ENCODE peak calls at places on chromosomes 12 and 14, in seven cellular contexts. One of them, this sample, is unnamed.

GRCh38 chr14:85934123-85934885 is 404.4 kb downstream of the FLRT2 start:
- DNase-seq in stomach: peak
- DNase-seq in SK-N-SH: peak
- DNase-seq in K562: no peak
- DNase-seq in transverse colon: peak
- DNase-seq in upper lobe of left lung: no peak
- DNase-seq in sigmoid colon: peak
- DNase-seq in this sample: no peak

GRCh38 chr12:83665755-83666154 is 979.0 kb downstream of the TMTC2 start:
- DNase-seq in stomach: no peak
- DNase-seq in SK-N-SH: no peak
- DNase-seq in upper lobe of left lung: no peak
- DNase-seq in K562: no peak
- DNase-seq in sigmoid colon: no peak
- DNase-seq in transverse colon: no peak
- DNase-seq in this sample: no peak

GRCh38 chr12:6145584-6145983 is 21.1 kb upstream of the VWF start:
- DNase-seq in stomach: no peak
- DNase-seq in transverse colon: no peak
- DNase-seq in upper lobe of left lung: no peak
- DNase-seq in sigmoid colon: no peak
- DNase-seq in SK-N-SH: no peak
- DNase-seq in K562: no peak
- DNase-seq in this sample: no peak

GRCh38 chr14:58690801-58691516 is 53.2 kb downstream of the DACT1 start:
- DNase-seq in upper lobe of left lung: peak
- DNase-seq in transverse colon: peak
- DNase-seq in SK-N-SH: no peak
- DNase-seq in sigmoid colon: no peak
- DNase-seq in K562: no peak
- DNase-seq in stomach: peak
- DNase-seq in this sample: no peak

GRCh38 chr14:26008290-26008689 is 589.5 kb downstream of the NOVA1 start:
- DNase-seq in SK-N-SH: peak
- DNase-seq in transverse colon: no peak
- DNase-seq in upper lobe of left lung: no peak
- DNase-seq in stomach: no peak
- DNase-seq in K562: no peak
- DNase-seq in sigmoid colon: no peak
- DNase-seq in this sample: no peak

GRCh38 chr12:115794659-115795081 is 482.8 kb downstream of the MED13L start:
- DNase-seq in stomach: no peak
- DNase-seq in upper lobe of left lung: no peak
- DNase-seq in transverse colon: peak
- DNase-seq in K562: no peak
- DNase-seq in sigmoid colon: no peak
- DNase-seq in SK-N-SH: no peak
- DNase-seq in this sample: no peak

GRCh38 chr12:54349658-54350057 is 14.6 kb downstream of the GPR84 start:
- DNase-seq in upper lobe of left lung: no peak
- DNase-seq in sigmoid colon: no peak
- DNase-seq in stomach: no peak
- DNase-seq in transverse colon: no peak
- DNase-seq in K562: no peak
- DNase-seq in SK-N-SH: no peak
- DNase-seq in this sample: no peak

GRCh38 chr12:3992945-3993344 is 119.7 kb upstream of the PARP11 start:
- DNase-seq in SK-N-SH: no peak
- DNase-seq in upper lobe of left lung: no peak
- DNase-seq in K562: no peak
- DNase-seq in transverse colon: no peak
- DNase-seq in stomach: no peak
- DNase-seq in sigmoid colon: no peak
- DNase-seq in this sample: no peak

GRCh38 chr12:630656-631632 is 32.3 kb downstream of the NINJ2 start:
- DNase-seq in K562: no peak
- DNase-seq in stomach: peak
- DNase-seq in SK-N-SH: no peak
- DNase-seq in transverse colon: peak
- DNase-seq in sigmoid colon: peak
- DNase-seq in upper lobe of left lung: peak
- DNase-seq in this sample: no peak

GRCh38 chr12:30602678-30603077 is 93.0 kb downstream of the IPO8 start:
- DNase-seq in upper lobe of left lung: no peak
- DNase-seq in stomach: no peak
- DNase-seq in transverse colon: no peak
- DNase-seq in sigmoid colon: no peak
- DNase-seq in K562: no peak
- DNase-seq in SK-N-SH: no peak
- DNase-seq in this sample: no peak

GRCh38 chr14:72892103-72892878 is 1.6 kb downstream of the DPF3 start:
- DNase-seq in stomach: no peak
- DNase-seq in transverse colon: peak
- DNase-seq in upper lobe of left lung: peak
- DNase-seq in K562: no peak
- DNase-seq in sigmoid colon: no peak
- DNase-seq in SK-N-SH: peak
- DNase-seq in this sample: no peak

GRCh38 chr12:55044135-55044534 is 24.4 kb downstream of the NEUROD4 start:
- DNase-seq in upper lobe of left lung: no peak
- DNase-seq in K562: no peak
- DNase-seq in transverse colon: no peak
- DNase-seq in SK-N-SH: no peak
- DNase-seq in sigmoid colon: no peak
- DNase-seq in stomach: no peak
- DNase-seq in this sample: no peak

GRCh38 chr12:42372154-42372791 is 46.3 kb downstream of the PPHLN1 start:
- DNase-seq in K562: peak
- DNase-seq in upper lobe of left lung: no peak
- DNase-seq in stomach: no peak
- DNase-seq in SK-N-SH: peak
- DNase-seq in transverse colon: no peak
- DNase-seq in sigmoid colon: no peak
- DNase-seq in this sample: no peak

GRCh38 chr14:24232645-24233537 is at the start of gene GMPR2:
- DNase-seq in upper lobe of left lung: peak
- DNase-seq in sigmoid colon: no peak
- DNase-seq in stomach: no peak
- DNase-seq in transverse colon: no peak
- DNase-seq in SK-N-SH: peak
- DNase-seq in K562: peak
- DNase-seq in this sample: no peak

GRCh38 chr12:115088328-115088994 is 404.5 kb upstream of the TBX3 start:
- DNase-seq in sigmoid colon: no peak
- DNase-seq in transverse colon: no peak
- DNase-seq in K562: no peak
- DNase-seq in stomach: no peak
- DNase-seq in SK-N-SH: no peak
- DNase-seq in upper lobe of left lung: no peak
- DNase-seq in this sample: no peak

GRCh38 chr12:269216-269615 is 6.6 kb upstream of the SLC6A13 start:
- DNase-seq in stomach: no peak
- DNase-seq in SK-N-SH: no peak
- DNase-seq in sigmoid colon: no peak
- DNase-seq in upper lobe of left lung: no peak
- DNase-seq in K562: no peak
- DNase-seq in transverse colon: no peak
- DNase-seq in this sample: no peak

GRCh38 chr12:27772328-27773049 is 7.5 kb upstream of the KLHL42 start:
- DNase-seq in upper lobe of left lung: no peak
- DNase-seq in K562: no peak
- DNase-seq in SK-N-SH: no peak
- DNase-seq in transverse colon: no peak
- DNase-seq in sigmoid colon: no peak
- DNase-seq in stomach: no peak
- DNase-seq in this sample: no peak

GRCh38 chr14:40987481-40987880 is 619.2 kb upstream of the LRFN5 start:
- DNase-seq in stomach: no peak
- DNase-seq in upper lobe of left lung: no peak
- DNase-seq in transverse colon: no peak
- DNase-seq in sigmoid colon: no peak
- DNase-seq in K562: no peak
- DNase-seq in SK-N-SH: no peak
- DNase-seq in this sample: no peak

GRCh38 chr14:96249016-96249415 is 7.0 kb upstream of the BDKRB1 start:
- DNase-seq in transverse colon: no peak
- DNase-seq in K562: no peak
- DNase-seq in sigmoid colon: peak
- DNase-seq in SK-N-SH: no peak
- DNase-seq in upper lobe of left lung: no peak
- DNase-seq in stomach: no peak
- DNase-seq in this sample: no peak

GRCh38 chr12:7354521-7354920 is 50.6 kb downstream of the ACSM4 start:
- DNase-seq in transverse colon: no peak
- DNase-seq in upper lobe of left lung: no peak
- DNase-seq in SK-N-SH: no peak
- DNase-seq in sigmoid colon: no peak
- DNase-seq in stomach: no peak
- DNase-seq in K562: no peak
- DNase-seq in this sample: no peak

GRCh38 chr12:26633591-26634210 is 199.3 kb downstream of the ITPR2 start:
- DNase-seq in transverse colon: no peak
- DNase-seq in K562: no peak
- DNase-seq in sigmoid colon: no peak
- DNase-seq in upper lobe of left lung: no peak
- DNase-seq in stomach: no peak
- DNase-seq in SK-N-SH: no peak
- DNase-seq in this sample: no peak

GRCh38 chr12:55716582-55717396 is 943 bp downstream of the BLOC1S1 start:
- DNase-seq in upper lobe of left lung: no peak
- DNase-seq in stomach: no peak
- DNase-seq in K562: no peak
- DNase-seq in SK-N-SH: no peak
- DNase-seq in transverse colon: no peak
- DNase-seq in sigmoid colon: no peak
- DNase-seq in this sample: no peak

GRCh38 chr14:71372411-71372838 is 465.2 kb downstream of the PCNX1 start:
- DNase-seq in stomach: no peak
- DNase-seq in SK-N-SH: no peak
- DNase-seq in upper lobe of left lung: no peak
- DNase-seq in K562: no peak
- DNase-seq in transverse colon: no peak
- DNase-seq in sigmoid colon: no peak
- DNase-seq in this sample: no peak
- TF ChIP-seq EP300 in stomach: no peak
- TF ChIP-seq EP300 in SK-N-SH: no peak
- TF ChIP-seq EP300 in upper lobe of left lung: peak
- TF ChIP-seq EP300 in K562: no peak
- TF ChIP-seq EP300 in transverse colon: no peak
- TF ChIP-seq EP300 in sigmoid colon: peak
- TF ChIP-seq EP300 in this sample: no peak

DNA sequence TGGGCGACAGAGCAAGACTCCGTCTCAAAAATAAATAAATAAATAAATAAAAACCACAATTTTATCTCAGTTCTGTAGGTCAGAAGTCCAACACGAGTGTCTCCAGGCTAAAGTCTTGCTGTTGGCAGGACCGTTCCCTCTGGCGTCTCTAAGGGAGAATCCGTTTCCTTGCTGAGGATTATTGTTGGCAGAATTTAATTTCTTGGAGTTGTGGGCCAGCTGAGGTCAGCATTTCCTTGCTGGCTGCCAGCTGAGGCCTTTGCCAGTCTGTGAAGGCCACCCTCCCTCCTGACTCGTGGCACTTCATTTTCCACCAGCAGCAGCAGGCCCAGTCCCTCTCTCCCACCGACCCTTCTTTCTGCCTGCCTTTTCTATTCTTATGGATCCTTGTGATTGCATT is 17.2 kb downstream of the PSMC1 start:
- DNase-seq in K562: no peak
- DNase-seq in stomach: no peak
- DNase-seq in upper lobe of left lung: no peak
- DNase-seq in sigmoid colon: no peak
- DNase-seq in SK-N-SH: no peak
- DNase-seq in transverse colon: no peak
- DNase-seq in this sample: no peak
- TF ChIP-seq POLR2AphosphoS5 in K562: no peak
- TF ChIP-seq POLR2AphosphoS5 in stomach: no peak
- TF ChIP-seq POLR2AphosphoS5 in upper lobe of left lung: no peak
- TF ChIP-seq POLR2AphosphoS5 in sigmoid colon: no peak
- TF ChIP-seq POLR2AphosphoS5 in SK-N-SH: no peak
- TF ChIP-seq POLR2AphosphoS5 in transverse colon: no peak
- TF ChIP-seq POLR2AphosphoS5 in this sample: no peak

DNA sequence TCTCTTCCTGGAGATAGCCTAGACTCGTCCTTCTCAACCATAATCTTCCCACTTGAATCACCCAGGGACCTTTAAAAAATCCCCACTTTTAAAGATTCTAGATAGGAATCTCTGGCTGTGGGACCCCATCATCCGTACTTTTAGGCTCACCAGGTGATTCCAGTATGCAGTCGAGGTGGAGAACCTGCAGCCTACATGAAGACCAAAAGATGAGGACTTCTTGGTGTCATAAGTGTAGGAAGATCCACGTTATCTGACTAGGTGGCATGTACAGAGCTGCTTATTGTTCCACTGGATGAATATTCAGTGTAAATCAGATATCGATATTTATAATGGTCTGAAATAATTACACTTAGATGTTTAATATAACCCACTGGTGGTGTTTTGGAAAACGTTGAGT is 2.6 kb downstream of the PRKCH start:
- DNase-seq in sigmoid colon: no peak
- DNase-seq in SK-N-SH: no peak
- DNase-seq in stomach: no peak
- DNase-seq in K562: no peak
- DNase-seq in transverse colon: no peak
- DNase-seq in upper lobe of left lung: no peak
- DNase-seq in this sample: no peak
- H3K4me3 ChIP-seq in sigmoid colon: no peak
- H3K4me3 ChIP-seq in SK-N-SH: no peak
- H3K4me3 ChIP-seq in stomach: peak
- H3K4me3 ChIP-seq in K562: no peak
- H3K4me3 ChIP-seq in transverse colon: no peak
- H3K4me3 ChIP-seq in upper lobe of left lung: peak
- H3K4me3 ChIP-seq in this sample: peak

GRCh38 chr12:76084277-76085158 is at the start of gene NAP1L1:
- DNase-seq in transverse colon: peak
- DNase-seq in stomach: peak
- DNase-seq in sigmoid colon: peak
- DNase-seq in K562: peak
- DNase-seq in SK-N-SH: peak
- DNase-seq in upper lobe of left lung: peak
- DNase-seq in this sample: peak
- TF ChIP-seq EP300 in transverse colon: no peak
- TF ChIP-seq EP300 in stomach: no peak
- TF ChIP-seq EP300 in sigmoid colon: no peak
- TF ChIP-seq EP300 in K562: peak
- TF ChIP-seq EP300 in SK-N-SH: peak
- TF ChIP-seq EP300 in upper lobe of left lung: no peak
- TF ChIP-seq EP300 in this sample: no peak

This sample was measured in suprapubic skin.